ENCODE peak calls at places on chromosomes 7 and 10, in five cellular contexts. G, K, A, E and H are unnamed samples.

GRCh38 chr7:149071182-149071635 is 19.3 kb downstream of the ZNF786 start:
- DNase-seq in G (no peak), K (no peak), E (no peak), A (no peak), H (no peak)

GRCh38 chr7:158991824-158992621 is 135.7 kb downstream of the DYNC2I1 start:
- DNase-seq in A (no peak), G (no peak), K (no peak), E (no peak), H (no peak)

GRCh38 chr7:128275651-128276050 is 34.6 kb downstream of the LEP start:
- DNase-seq in K (no peak), A (no peak), E (no peak), G (no peak), H (no peak)

GRCh38 chr7:778968-779451 is 51.9 kb upstream of the PRKAR1B start:
- DNase-seq in A (no peak), K (no peak), E (no peak), G (peak; percentile 74), H (no peak)

GRCh38 chr10:9645404-9645803 is 1372.3 kb upstream of the CELF2 start:
- DNase-seq in E (no peak), A (no peak), G (no peak), K (no peak), H (no peak)

GRCh38 chr10:132890301-132890700 is 52.1 kb downstream of the CFAP46 start:
- DNase-seq in G (no peak), E (no peak), A (no peak), K (no peak), H (no peak)

GRCh38 chr10:24503627-24504320 is 219.9 kb downstream of the ARHGAP21 start:
- DNase-seq in A (peak; percentile 52), E (peak; percentile 14), K (peak; percentile 58), G (peak; percentile 32), H (no peak)

GRCh38 chr7:131911112-131911511 is 354.7 kb upstream of the PODXL start:
- DNase-seq in K (no peak), G (no peak), E (no peak), A (no peak), H (no peak)

GRCh38 chr10:93403741-93404354 is 78.3 kb downstream of the MYOF start:
- DNase-seq in K (no peak), A (no peak), E (no peak), G (no peak), H (no peak)

GRCh38 chr7:75880242-75880641 is 1.4 kb downstream of the RHBDD2 start:
- DNase-seq in K (no peak), A (no peak), G (no peak), E (no peak), H (no peak)

GRCh38 chr7:36527549-36527913 is 137.9 kb downstream of the ANLN start:
- DNase-seq in A (no peak), K (no peak), E (no peak), G (no peak), H (no peak)

GRCh38 chr10:14952851-14953451 is 945 bp downstream of the DCLRE1C start:
- DNase-seq in K (no peak), G (no peak), A (no peak), E (no peak), H (no peak)

GRCh38 chr7:36283711-36284130 is 105.9 kb upstream of the ANLN start:
- DNase-seq in G (no peak), E (no peak), K (no peak), A (no peak), H (peak; percentile 97)

GRCh38 chr7:133310232-133310852 is 57.5 kb downstream of the EXOC4 start:
- DNase-seq in K (no peak), A (no peak), E (peak; percentile 69), G (peak; percentile 51), H (no peak)

GRCh38 chr7:1994931-1995330 is 237.8 kb downstream of the MAD1L1 start:
- DNase-seq in A (no peak), G (no peak), E (no peak), K (no peak), H (no peak)

GRCh38 chr7:146090023-146090645 is 26.5 kb upstream of the CNTNAP2 start:
- DNase-seq in K (peak; percentile 30), G (no peak), E (no peak), A (peak; percentile 18), H (no peak)

GRCh38 chr10:13115832-13116793 is 16.1 kb downstream of the OPTN start:
- DNase-seq in K (no peak), A (no peak), G (no peak), E (no peak), H (no peak)

GRCh38 chr10:28906011-28906411 is 228.7 kb downstream of the BAMBI start:
- DNase-seq in K (no peak), G (peak; percentile 61), A (no peak), E (no peak), H (no peak)

GRCh38 chr10:8133146-8133545 is 78.7 kb downstream of the GATA3 start:
- DNase-seq in A (no peak), E (no peak), G (no peak), K (no peak), H (no peak)

GRCh38 chr10:42952358-42952757 is 124.5 kb upstream of the RET start:
- DNase-seq in K (no peak), E (no peak), G (peak; percentile 82), A (peak; percentile 56), H (no peak)

GRCh38 chr10:126521354-126521753 is 133.1 kb upstream of the ADAM12 start:
- DNase-seq in G (no peak), E (no peak), K (no peak), A (peak; percentile 23), H (no peak)

GRCh38 chr7:13907824-13908223 is 81.6 kb downstream of the ETV1 start:
- DNase-seq in A (no peak), E (no peak), K (no peak), G (no peak), H (no peak)

GRCh38 chr7:3134715-3135114 is 91.0 kb upstream of the CARD11 start:
- DNase-seq in G (no peak), A (no peak), K (peak; percentile 12), E (peak; percentile 1), H (no peak)

GRCh38 chr10:5071411-5072198 is 22.6 kb upstream of the AKR1C3 start:
- DNase-seq in K (peak; percentile 97), G (peak; percentile 71), A (peak; percentile 13), E (peak; percentile 52), H (no peak)

GRCh38 chr7:101953248-101953819 is 135.9 kb downstream of the CUX1 start:
- DNase-seq in A (peak; percentile 27), G (peak; percentile 65), K (peak; percentile 93), E (peak; percentile 68), H (no peak)

GRCh38 chr7:130151591-130152269 is 53.5 kb downstream of the TMEM209 start:
- DNase-seq in E (no peak), G (no peak), K (peak; percentile 34), A (no peak), H (no peak)

GRCh38 chr10:12897278-12897677 is 104.2 kb downstream of the CCDC3 start:
- DNase-seq in G (no peak), E (no peak), A (no peak), K (no peak), H (no peak)

GRCh38 chr10:4181075-4181474 is 396.1 kb upstream of the KLF6 start:
- DNase-seq in K (no peak), G (no peak), A (no peak), E (no peak), H (no peak)

GRCh38 chr10:63885159-63885558 is 364.0 kb downstream of the REEP3 start:
- DNase-seq in G (no peak), K (no peak), A (no peak), E (no peak), H (no peak)

GRCh38 chr7:96670338-96671289 is 39.0 kb downstream of the SEM1 start:
- DNase-seq in E (no peak), A (no peak), G (peak; percentile 31), K (no peak), H (no peak)

GRCh38 chr7:131533151-131533559 is 23.3 kb downstream of the PODXL start:
- DNase-seq in K (no peak), E (no peak), G (no peak), A (no peak), H (no peak)

GRCh38 chr10:95260397-95260881 is 30.4 kb downstream of the PDLIM1 start:
- DNase-seq in E (peak; percentile 94), G (no peak), A (peak; percentile 67), K (peak; percentile 87), H (no peak)

GRCh38 chr10:70146489-70147488 is at the start of gene TYSND1:
- DNase-seq in A (peak; percentile 100), E (peak; percentile 97), K (peak; percentile 98), G (peak; percentile 98), H (peak; percentile 94)
- TF ChIP-seq CTCF in A (peak; percentile 87), E (peak; percentile 83), K (peak; percentile 62), G (peak; percentile 76), H (peak; percentile 70)

GRCh38 chr10:17115683-17116082 is 13.9 kb downstream of the CUBN start:
- DNase-seq in K (peak; percentile 51), A (peak; percentile 44), G (no peak), E (peak; percentile 44), H (no peak)
- TF ChIP-seq CTCF in K (peak; percentile 24), A (no peak), G (no peak), E (peak; percentile 42), H (no peak)

DNA sequence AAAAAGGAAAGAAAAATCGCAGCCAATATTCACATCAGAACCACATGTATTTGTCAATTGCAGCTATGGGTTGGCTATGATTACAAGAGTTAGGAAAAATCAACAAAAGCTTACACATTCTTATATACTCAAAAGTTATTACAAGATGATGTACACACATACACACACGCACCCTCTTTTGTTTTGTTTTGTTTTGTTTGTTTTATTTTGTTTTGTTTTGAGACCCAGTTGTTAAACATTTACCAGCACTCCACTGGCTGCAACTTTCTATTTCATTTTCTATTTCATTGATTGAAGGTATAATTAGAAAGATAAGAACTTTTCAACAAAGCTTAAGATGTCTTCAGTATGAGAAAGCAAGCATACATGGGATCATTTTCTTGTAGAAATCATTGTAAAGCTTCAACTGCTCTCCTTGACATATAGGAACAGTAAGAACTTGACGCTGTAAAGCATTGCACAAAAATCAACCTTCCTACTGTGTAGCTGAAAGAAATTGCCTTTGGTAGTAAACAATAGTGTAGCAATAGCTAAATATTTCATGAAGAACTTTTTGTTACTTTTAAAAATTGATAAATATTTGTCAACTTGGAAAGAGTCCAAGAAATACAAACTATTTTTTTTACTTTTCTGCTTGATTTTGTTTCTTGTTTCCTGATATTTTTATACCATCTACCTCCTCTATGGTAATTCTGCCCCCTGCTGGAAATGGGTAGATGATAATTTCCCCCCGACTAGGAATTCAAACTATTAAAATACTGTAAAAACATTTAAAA is 205.9 kb downstream of the MBL2 start:
- DNase-seq in K (peak; percentile 68), E (peak; percentile 58), A (peak; percentile 40), G (peak; percentile 11), H (no peak)
- TF ChIP-seq CTCF in K (peak; percentile 62), E (peak; percentile 54), A (peak; percentile 32), G (peak; percentile 54), H (no peak)

DNA sequence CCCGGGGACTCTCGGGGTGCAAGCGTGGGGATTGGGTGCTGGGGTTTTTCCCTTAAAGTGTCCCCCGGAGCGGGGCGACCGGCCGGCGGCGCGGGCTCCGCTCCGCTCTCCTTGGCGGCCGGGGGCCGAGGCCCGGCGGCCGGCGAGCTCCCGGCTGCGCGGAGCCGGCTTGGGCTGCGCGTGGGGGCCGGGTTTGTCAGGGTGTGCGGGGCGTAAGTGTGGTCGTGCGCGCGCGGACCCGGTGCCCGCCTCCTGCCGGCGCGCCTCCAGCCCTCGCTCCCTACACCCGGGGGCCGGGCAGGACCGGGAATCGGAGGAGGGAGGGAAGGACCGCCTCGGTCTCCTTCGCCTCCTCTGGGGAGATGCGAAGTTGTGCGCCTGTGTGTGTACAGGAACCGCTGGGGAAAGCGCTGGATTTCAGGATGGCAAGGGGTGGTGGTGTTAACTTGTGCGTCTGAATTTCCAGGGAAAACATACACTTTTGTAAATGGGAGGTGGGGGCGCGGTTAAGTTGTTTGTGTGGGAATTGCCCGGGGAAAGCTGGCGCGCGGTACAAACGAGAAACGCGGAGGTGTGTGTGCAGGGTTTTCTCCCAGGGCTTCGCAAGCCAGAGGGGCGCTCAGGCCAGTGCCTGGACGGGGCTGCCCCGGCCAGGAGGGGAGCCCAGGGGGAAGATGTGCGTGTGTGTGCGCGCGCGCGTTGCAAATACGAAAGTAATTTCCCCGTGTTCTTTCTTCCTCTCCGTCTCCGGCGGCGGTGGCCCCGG is 742 bp downstream of the ZMIZ1 start:
- DNase-seq in E (peak; percentile 20), A (peak; percentile 64), G (peak; percentile 41), K (no peak), H (peak; percentile 70)
- TF ChIP-seq CTCF in E (no peak), A (no peak), G (no peak), K (no peak), H (no peak)